ENCODE peak calls at places on chromosomes 4 and X, in nine cellular contexts. A is NCI-H1092; U is NCI-H1105 treated with DMSO at 0.1 percent for 48 hours; Y is iris pigment epithelial cell; F is left colon; P is activated CD8-positive, alpha-beta T cell treated with anti-CD3 and anti-CD28 coated beads, Interleukin-2, amount 10 ng/mL, durations not matched to agents 7 days and 5 days; B is AG08396; L is stimulated activated CD8-positive, alpha-beta memory T cell treated with anti-CD3 and anti-CD28 coated beads, Interleukin-4, amount 100 ng/mL, for 1 hour; G is Caki2. K is an unnamed sample.

GRCh38 chrX:118528089-118528753 is 32.6 kb downstream of the DOCK11 start:
- DNase-seq in A (no peak), U (no peak), Y (no peak), F (peak; percentile 18), P (peak; percentile 73), B (no peak), L (peak; percentile 10), G (no peak), K (no peak)

GRCh38 chr4:148790691-148791090 is 348.5 kb upstream of the NR3C2 start:
- DNase-seq in A (no peak), U (no peak), Y (peak; percentile 34), F (no peak), P (no peak), B (no peak), L (no peak), G (peak; percentile 88), K (no peak)

GRCh38 chrX:19642517-19643109 is 127.3 kb upstream of the MAP3K15 start:
- DNase-seq in A (no peak), U (no peak), Y (no peak), F (no peak), P (no peak), B (no peak), L (no peak), G (no peak), K (no peak)

GRCh38 chrX:11629593-11630211 is 36.0 kb downstream of the ARHGAP6 start:
- DNase-seq in A (no peak), U (no peak), Y (peak; percentile 78), F (no peak), P (no peak), B (peak; percentile 27), L (no peak), G (no peak), K (peak; percentile 57)

GRCh38 chr4:94457692-94458106 is 6.0 kb downstream of the PDLIM5 start:
- DNase-seq in A (no peak), U (peak; percentile 0), Y (no peak), F (no peak), P (no peak), B (no peak), L (no peak), G (peak; percentile 75), K (no peak)

GRCh38 chr4:123397276-123398150 is 918 bp downstream of the SPRY1 start:
- DNase-seq in A (peak; percentile 55), U (peak; percentile 23), Y (peak; percentile 69), F (peak; percentile 63), P (peak; percentile 67), B (peak; percentile 25), L (no peak), G (peak; percentile 74), K (peak; percentile 47)

GRCh38 chrX:44570524-44570923 is 27.9 kb upstream of the FUNDC1 start:
- DNase-seq in A (no peak), U (no peak), Y (peak; percentile 24), F (no peak), P (no peak), B (no peak), L (no peak), G (peak; percentile 7), K (no peak)

GRCh38 chr4:33959519-33959918 is 2284.8 kb downstream of the ARAP2 start:
- DNase-seq in A (no peak), U (peak; percentile 83), Y (peak; percentile 7), F (no peak), P (no peak), B (no peak), L (no peak), G (peak; percentile 16), K (peak; percentile 21)

GRCh38 chrX:63350979-63351616 is at the start of gene SPIN4:
- DNase-seq in A (peak; percentile 93), U (peak; percentile 90), Y (peak; percentile 75), F (peak; percentile 91), P (peak; percentile 82), B (peak; percentile 90), L (peak; percentile 34), G (peak; percentile 88), K (peak; percentile 83)

GRCh38 chrX:16033336-16033735 is 90.0 kb upstream of the GRPR start:
- DNase-seq in A (no peak), U (no peak), Y (peak; percentile 18), F (no peak), P (no peak), B (no peak), L (no peak), G (no peak), K (peak; percentile 71)

GRCh38 chr4:80448056-80448455 is 112.5 kb downstream of the CFAP299 start:
- DNase-seq in A (no peak), U (no peak), Y (no peak), F (no peak), P (no peak), B (no peak), L (no peak), G (no peak), K (no peak)

GRCh38 chrX:15512401-15512965 is 11.9 kb downstream of the BMX start:
- DNase-seq in A (no peak), U (no peak), Y (peak; percentile 39), F (no peak), P (no peak), B (no peak), L (no peak), G (no peak), K (peak; percentile 13)

GRCh38 chrX:28847423-28847822 is 260.2 kb downstream of the IL1RAPL1 start:
- DNase-seq in A (no peak), U (no peak), Y (peak; percentile 81), F (no peak), P (no peak), B (peak; percentile 4), L (no peak), G (peak; percentile 36), K (peak; percentile 1)

GRCh38 chr4:83906561-83906960 is 370.7 kb downstream of the GPAT3 start:
- DNase-seq in A (no peak), U (no peak), Y (peak; percentile 17), F (no peak), P (no peak), B (no peak), L (no peak), G (no peak), K (peak; percentile 23)

GRCh38 chrX:11272290-11272689 is 20.9 kb upstream of the AMELX start:
- DNase-seq in A (no peak), U (no peak), Y (no peak), F (no peak), P (no peak), B (no peak), L (no peak), G (no peak), K (no peak)

K was measured in fibroblast of villous mesenchyme.